ENCODE peak calls at places on chromosomes 5 and 9, in four cellular contexts. R is Panc1, N is HepG2, B is HCT116. E is an unnamed sample.

GRCh38 chr9:6852243-6852963 is 94.6 kb downstream of the KDM4C start:
- DNase-seq in R (peak; percentile 27), N (peak; percentile 30), B (no peak), E (no peak)

GRCh38 chr5:179278119-179278518 is 67.1 kb downstream of the ADAMTS2 start:
- DNase-seq in R (no peak), N (no peak), B (no peak), E (no peak)

GRCh38 chr5:81572201-81572600 is 178.3 kb upstream of the ACOT12 start:
- DNase-seq in R (no peak), N (no peak), B (no peak), E (no peak)

GRCh38 chr5:108122701-108123100 is 259.2 kb downstream of the FBXL17 start:
- DNase-seq in R (no peak), N (no peak), B (no peak), E (no peak)

GRCh38 chr9:25716220-25716872 is 38.1 kb upstream of the TUSC1 start:
- DNase-seq in R (no peak), N (peak; percentile 6), B (no peak), E (no peak)

GRCh38 chr9:27125030-27125429 is 16.0 kb downstream of the TEK start:
- DNase-seq in R (no peak), N (no peak), B (peak; percentile 7), E (no peak)

GRCh38 chr5:173746050-173746449 is 129.6 kb upstream of the BOD1 start:
- DNase-seq in R (no peak), N (peak; percentile 80), B (no peak), E (no peak)

GRCh38 chr5:170501361-170501760 is 2.5 kb upstream of the KCNIP1 start:
- DNase-seq in R (no peak), N (no peak), B (no peak), E (no peak)

GRCh38 chr9:117720066-117720465 is 15.9 kb downstream of the TLR4 start:
- DNase-seq in R (no peak), N (no peak), B (no peak), E (no peak)

GRCh38 chr9:124420991-124421543 is 5.8 kb upstream of the PSMB7 start:
- DNase-seq in R (no peak), N (no peak), B (no peak), E (no peak)

GRCh38 chr5:35127006-35127405 is 79.3 kb upstream of the AGXT2 start:
- DNase-seq in R (no peak), N (no peak), B (no peak), E (no peak)

GRCh38 chr5:175718401-175719108 is 60.7 kb downstream of the HRH2 start:
- DNase-seq in R (no peak), N (no peak), B (peak; percentile 16), E (peak; percentile 58)

GRCh38 chr9:75962186-75963036 is 71.9 kb downstream of the PCSK5 start:
- DNase-seq in R (no peak), N (no peak), B (no peak), E (no peak)

GRCh38 chr5:81428866-81429265 is 34.9 kb upstream of the ACOT12 start:
- DNase-seq in R (no peak), N (no peak), B (no peak), E (peak; percentile 16)

GRCh38 chr5:39420482-39421145 is 4.2 kb downstream of the DAB2 start:
- DNase-seq in R (no peak), N (no peak), B (no peak), E (no peak)

GRCh38 chr9:134174526-134175290 is 10.3 kb upstream of the RNU6ATAC start:
- DNase-seq in R (no peak), N (no peak), B (no peak), E (no peak)

GRCh38 chr5:137360607-137361006 is 138.5 kb downstream of the SPOCK1 start:
- DNase-seq in R (no peak), N (no peak), B (no peak), E (no peak)

GRCh38 chr5:138489705-138490104 is 24.4 kb downstream of the EGR1 start:
- DNase-seq in R (no peak), N (no peak), B (no peak), E (no peak)

GRCh38 chr5:84831701-84832100 is 447.0 kb upstream of the EDIL3 start:
- DNase-seq in R (no peak), N (no peak), B (no peak), E (no peak)

GRCh38 chr9:86282979-86283535 is 719 bp upstream of the ISCA1 start:
- DNase-seq in R (no peak), N (no peak), B (no peak), E (no peak)

GRCh38 chr9:93326056-93326455 is 125.4 kb upstream of the FAM120A start:
- DNase-seq in R (no peak), N (no peak), B (no peak), E (peak; percentile 12)

GRCh38 chr9:134505032-134505431 is 136.6 kb upstream of the COL5A1 start:
- DNase-seq in R (no peak), N (no peak), B (no peak), E (no peak)

GRCh38 chr9:6413365-6414263 is 615 bp downstream of the UHRF2 start:
- DNase-seq in R (no peak), N (no peak), B (no peak), E (peak; percentile 26)

GRCh38 chr9:134534661-134535080 is 106.9 kb upstream of the COL5A1 start:
- DNase-seq in R (no peak), N (no peak), B (no peak), E (no peak)

GRCh38 chr5:120017523-120017922 is 388.2 kb downstream of the FAM170A start:
- DNase-seq in R (no peak), N (no peak), B (no peak), E (no peak)

GRCh38 chr9:8863886-8864881 is 1064.6 kb upstream of the DMAC1 start:
- DNase-seq in R (no peak), N (no peak), B (no peak), E (no peak)

GRCh38 chr9:124815601-124816000 is 37.7 kb upstream of the WDR38 start:
- DNase-seq in R (no peak), N (no peak), B (no peak), E (no peak)

GRCh38 chr5:111439473-111440075 is 72.8 kb downstream of the STARD4 start:
- DNase-seq in R (no peak), N (no peak), B (no peak), E (no peak)
- TF ChIP-seq TCF7L2 in R (no peak), N (no peak), B (no peak), E (no peak)

GRCh38 chr5:159207222-159207615 is 2.1 kb downstream of the RNF145 start:
- DNase-seq in R (no peak), N (no peak), B (no peak), E (no peak)
- TF ChIP-seq TCF7L2 in R (no peak), N (no peak), B (no peak), E (no peak)

GRCh38 chr5:177359451-177359851 is 1.7 kb downstream of the RGS14 start:
- DNase-seq in R (no peak), N (no peak), B (no peak), E (no peak)

GRCh38 chr5:177355868-177356168 is 1.9 kb upstream of the RGS14 start:
- DNase-seq in R (no peak), N (no peak), B (no peak), E (peak; percentile 11)

GRCh38 chr5:177358333-177358939 is 712 bp downstream of the RGS14 start:
- DNase-seq in R (no peak), N (no peak), B (no peak), E (no peak)

GRCh38 chr5:177356756-177357458 is 817 bp upstream of the RGS14 start:
- DNase-seq in R (no peak), N (no peak), B (no peak), E (no peak)

GRCh38 chr5:177357459-177358332 is at the start of gene RGS14:
- DNase-seq in R (no peak), N (no peak), B (no peak), E (no peak)
- TF ChIP-seq TCF7L2 in R (no peak), N (no peak), B (no peak), E (no peak)

GRCh38 chr9:34343605-34344004 is 14.2 kb downstream of the NUDT2 start:
- DNase-seq in R (no peak), N (no peak), B (no peak), E (no peak)
- TF ChIP-seq TCF7L2 in R (no peak), N (no peak), B (no peak), E (no peak)

GRCh38 chr5:142935014-142935413 is 164.8 kb downstream of the ARHGAP26 start:
- DNase-seq in R (no peak), N (no peak), B (no peak), E (no peak)

GRCh38 chr5:142939884-142940283 is 169.7 kb downstream of the ARHGAP26 start:
- DNase-seq in R (no peak), N (no peak), B (no peak), E (no peak)

GRCh38 chr5:142941217-142941616 is 171.0 kb downstream of the ARHGAP26 start:
- DNase-seq in R (no peak), N (no peak), B (no peak), E (no peak)

GRCh38 chr5:142937265-142937877 is 167.2 kb downstream of the ARHGAP26 start:
- DNase-seq in R (no peak), N (no peak), B (no peak), E (no peak)

GRCh38 chr5:142938201-142938600 is 168.0 kb downstream of the ARHGAP26 start:
- DNase-seq in R (no peak), N (no peak), B (no peak), E (no peak)
- TF ChIP-seq TCF7L2 in R (no peak), N (no peak), B (no peak), E (no peak)

GRCh38 chr5:181185560-181185959 is 19.4 kb downstream of the TRIM7 start:
- DNase-seq in R (no peak), N (no peak), B (no peak), E (no peak)

GRCh38 chr5:181184845-181185216 is 20.2 kb downstream of the TRIM7 start:
- DNase-seq in R (no peak), N (no peak), B (no peak), E (no peak)

GRCh38 chr5:181186022-181186421 is 19.0 kb downstream of the TRIM7 start:
- DNase-seq in R (no peak), N (no peak), B (no peak), E (no peak)

GRCh38 chr5:181186902-181187499 is 18.0 kb downstream of the TRIM7 start:
- DNase-seq in R (no peak), N (no peak), B (no peak), E (no peak)

DNA sequence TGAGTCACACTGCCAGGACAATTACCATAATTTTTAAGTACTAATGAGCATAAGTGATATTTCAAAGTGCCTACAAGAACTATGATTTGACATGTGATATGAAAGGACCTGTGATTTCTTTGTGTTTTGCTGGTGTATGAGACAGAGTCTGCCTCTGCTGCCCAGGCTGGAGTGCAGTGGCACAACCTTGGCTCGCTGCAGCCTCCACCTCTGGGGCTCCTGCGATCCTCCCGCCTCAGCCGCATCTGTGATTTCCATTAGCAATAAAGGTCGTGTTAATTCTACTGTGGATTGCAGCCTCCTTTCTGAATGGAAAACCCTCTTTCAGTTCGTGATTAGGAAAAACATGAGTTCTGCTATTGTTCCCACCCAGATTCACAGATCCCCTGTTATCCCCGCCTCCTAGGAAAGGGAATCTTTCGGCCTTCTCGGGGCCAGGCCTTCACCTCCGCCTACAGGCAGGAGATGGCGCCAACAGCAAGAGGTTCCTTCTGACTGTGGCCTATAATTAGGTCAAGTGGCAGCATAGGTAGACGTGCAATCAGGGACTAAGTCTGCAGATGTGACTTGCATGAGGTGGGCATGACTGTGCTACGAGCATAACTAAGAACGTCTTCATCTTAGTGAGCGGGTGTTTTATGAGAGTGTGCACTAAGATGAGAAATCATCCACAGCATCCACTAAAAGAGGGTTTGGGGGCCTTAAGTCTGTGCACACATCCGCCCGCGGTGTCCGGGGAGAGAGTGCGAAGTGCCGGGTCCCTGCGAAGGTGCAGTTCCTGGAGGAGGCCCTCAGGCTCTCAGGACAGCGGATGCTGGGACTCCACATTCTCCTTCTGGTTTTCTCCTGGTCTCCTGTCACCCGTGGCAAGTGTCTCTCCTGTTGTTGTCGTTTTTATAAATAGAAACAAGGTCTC is 23.1 kb downstream of the TRIM7 start:
- DNase-seq in R (no peak), N (peak; percentile 74), B (peak; percentile 76), E (peak; percentile 28)
- TF ChIP-seq TCF7L2 in R (no peak), N (no peak), B (no peak), E (no peak)

GRCh38 chr9:121288874-121289553 is 21.1 kb downstream of the GSN start:
- DNase-seq in R (no peak), N (peak; percentile 83), B (no peak), E (no peak)
- TF ChIP-seq TCF7L2 in R (no peak), N (no peak), B (no peak), E (no peak)